ENCODE peak calls at places on chromosomes 3 and 15, in six cellular contexts. W is HepG2, Q is HCT116, S is K562, I is NT2/D1, E is H1. D is an unnamed sample.

GRCh38 chr3:192850501-192850981 is 67.1 kb downstream of the MB21D2 start:
- DNase-seq in Q (no peak), I (no peak), E (no peak), S (peak), W (peak), D (peak)

GRCh38 chr3:162391301-162391700 is 894.7 kb downstream of the OTOL1 start:
- DNase-seq in I (no peak), W (no peak), E (no peak), Q (no peak), S (no peak), D (no peak)

GRCh38 chr3:195877767-195878423 is 30.5 kb downstream of the TNK2 start:
- DNase-seq in W (no peak), Q (no peak), I (no peak), E (no peak), S (no peak), D (no peak)

GRCh38 chr3:110995461-110996226 is 76.0 kb upstream of the NECTIN3 start:
- DNase-seq in E (no peak), W (peak), S (no peak), I (no peak), Q (no peak), D (no peak)

GRCh38 chr3:10707089-10707983 is 108.7 kb upstream of the SLC6A11 start:
- DNase-seq in I (no peak), E (peak), S (no peak), Q (no peak), W (no peak), D (no peak)

GRCh38 chr3:54358327-54358726 is 236.0 kb downstream of the CACNA2D3 start:
- DNase-seq in W (no peak), I (no peak), E (no peak), Q (no peak), S (no peak), D (no peak)

GRCh38 chr3:40583691-40584090 is 58.9 kb downstream of the ZNF621 start:
- DNase-seq in Q (no peak), S (no peak), W (no peak), I (no peak), E (no peak), D (no peak)

GRCh38 chr3:181604267-181604666 is 107.5 kb upstream of the SOX2 start:
- DNase-seq in Q (no peak), E (no peak), W (no peak), S (no peak), I (no peak), D (no peak)

GRCh38 chr3:52461874-52462273 is 6.5 kb downstream of the NISCH start:
- DNase-seq in E (no peak), W (no peak), Q (no peak), S (no peak), I (no peak), D (no peak)

GRCh38 chr3:169278092-169278491 is 385.4 kb downstream of the MECOM start:
- DNase-seq in W (no peak), Q (no peak), I (no peak), S (no peak), E (no peak), D (no peak)

GRCh38 chr15:42854576-42854975 is 66.0 kb downstream of the TTBK2 start:
- DNase-seq in S (no peak), W (no peak), E (no peak), I (no peak), Q (no peak), D (no peak)
- TF ChIP-seq ZNF274 in S (no peak), W (no peak), E (no peak), I (no peak), Q (no peak), D (no peak)

DNA sequence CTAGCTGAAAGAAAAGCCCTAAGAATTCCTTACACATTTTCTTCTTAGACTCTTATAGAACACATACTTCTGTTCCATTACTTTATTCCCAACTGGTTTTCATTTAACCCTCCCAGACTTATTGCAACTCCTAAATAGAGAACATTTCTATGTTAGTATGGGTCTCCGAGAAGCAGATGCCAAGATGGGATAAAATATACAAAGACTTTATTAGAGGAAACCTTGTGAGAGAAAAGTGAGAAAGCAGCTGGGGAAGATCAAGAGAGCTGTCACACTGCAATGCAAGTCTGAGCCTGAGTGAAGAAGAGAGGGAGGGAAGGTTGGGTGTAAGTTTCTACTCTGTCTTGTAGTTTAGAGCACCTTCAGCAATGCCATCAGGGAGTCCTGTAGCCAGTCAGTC is 979.3 kb downstream of the IGSF11 start:
- DNase-seq in E (no peak), I (no peak), S (no peak), Q (no peak), W (no peak), D (no peak)
- TF ChIP-seq ZNF274 in E (no peak), I (no peak), S (no peak), Q (no peak), W (no peak), D (no peak)

GRCh38 chr3:119658994-119659393 is 1.4 kb downstream of the POPDC2 start:
- DNase-seq in W (no peak), E (no peak), S (no peak), Q (no peak), I (no peak), D (no peak)

GRCh38 chr3:119657887-119658702 is 2.3 kb downstream of the POPDC2 start:
- DNase-seq in I (no peak), Q (no peak), E (no peak), S (peak), W (no peak), D (no peak)

GRCh38 chr3:119652306-119653033 is 7.9 kb downstream of the POPDC2 start:
- DNase-seq in S (no peak), W (no peak), E (no peak), I (no peak), Q (no peak), D (no peak)

GRCh38 chr3:119649764-119650163 is 10.6 kb downstream of the POPDC2 start:
- DNase-seq in W (no peak), Q (no peak), E (no peak), I (no peak), S (no peak), D (no peak)

DNA sequence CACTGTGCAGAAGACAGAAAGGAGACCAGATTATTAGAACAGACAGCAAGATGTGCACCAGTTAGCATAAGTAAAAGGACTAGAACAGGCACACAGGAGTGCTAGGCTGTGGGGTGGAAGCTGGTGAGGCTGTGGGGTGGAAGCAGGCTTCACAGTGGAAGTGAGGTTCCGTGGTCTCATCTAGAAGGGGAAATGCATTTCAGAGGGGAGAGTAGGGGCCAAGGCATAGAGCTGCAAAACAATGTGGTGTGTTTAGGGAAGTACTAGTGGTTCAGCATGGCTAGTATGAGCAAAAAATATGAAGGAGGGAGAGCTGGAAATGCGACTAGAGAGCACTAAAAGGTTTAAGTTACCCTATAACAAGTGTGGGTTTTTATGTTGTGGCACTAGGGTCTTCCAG is 6.5 kb downstream of the POPDC2 start:
- DNase-seq in W (no peak), S (no peak), Q (no peak), E (no peak), I (no peak), D (no peak)
- TF ChIP-seq ZNF274 in W (no peak), S (no peak), Q (no peak), E (no peak), I (no peak), D (no peak)

GRCh38 chr3:112390783-112391641 is 58.1 kb downstream of the CD200 start:
- DNase-seq in I (peak), S (no peak), W (no peak), E (no peak), Q (no peak), D (no peak)
- TF ChIP-seq ZNF274 in I (no peak), S (no peak), W (no peak), E (no peak), Q (no peak), D (no peak)

DNA sequence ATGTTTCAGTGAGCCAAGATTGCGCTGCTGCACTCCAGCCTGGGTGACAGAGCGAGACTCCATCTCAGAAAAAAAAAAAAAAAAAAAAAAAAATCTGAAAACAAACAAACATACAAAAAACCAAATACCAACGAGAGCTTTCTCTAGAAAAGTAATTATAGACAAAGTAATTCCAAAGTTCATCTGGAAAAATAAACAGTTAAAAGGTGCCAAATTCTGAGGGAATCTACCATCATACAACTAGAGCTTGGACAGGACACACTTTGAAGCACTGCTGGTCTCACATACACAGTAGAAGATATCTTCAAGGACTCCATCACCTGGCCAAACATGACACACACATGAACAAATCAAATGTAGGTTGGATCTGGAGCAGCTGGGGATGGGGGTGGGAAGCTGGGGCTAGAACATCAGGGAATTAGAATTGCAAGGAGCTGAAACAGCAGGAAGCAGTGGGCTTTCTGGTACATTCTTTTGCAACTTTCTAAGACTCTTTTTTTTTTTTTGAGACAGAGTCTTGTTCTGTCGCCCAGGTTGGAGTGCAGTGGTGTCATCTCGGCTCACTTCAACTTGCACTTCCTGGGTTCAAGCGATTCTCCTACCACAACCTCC is 41.1 kb upstream of the CTSH start:
- DNase-seq in I (no peak), W (no peak), S (no peak), Q (no peak), E (no peak), D (no peak)
- TF ChIP-seq ZNF274 in I (no peak), W (no peak), S (no peak), Q (no peak), E (no peak), D (no peak)

GRCh38 chr3:123757281-123757940 is 126.7 kb downstream of the MYLK start:
- DNase-seq in E (peak), I (no peak), S (no peak), W (no peak), Q (no peak), D (peak)
- TF ChIP-seq ZNF274 in E (no peak), I (no peak), S (no peak), W (no peak), Q (no peak), D (no peak)

GRCh38 chr3:36956155-36956554 is 11.3 kb upstream of the TRANK1 start:
- DNase-seq in S (no peak), E (no peak), Q (no peak), W (no peak), I (no peak), D (no peak)

GRCh38 chr3:36957862-36958686 is 13.2 kb upstream of the TRANK1 start:
- DNase-seq in I (no peak), S (peak), Q (no peak), W (no peak), E (no peak), D (no peak)

GRCh38 chr3:36960502-36960901 is 15.6 kb upstream of the TRANK1 start:
- DNase-seq in Q (no peak), I (no peak), E (no peak), W (no peak), S (no peak), D (no peak)

GRCh38 chr3:36957072-36957471 is 12.2 kb upstream of the TRANK1 start:
- DNase-seq in W (no peak), E (peak), I (no peak), Q (no peak), S (peak), D (no peak)

DNA sequence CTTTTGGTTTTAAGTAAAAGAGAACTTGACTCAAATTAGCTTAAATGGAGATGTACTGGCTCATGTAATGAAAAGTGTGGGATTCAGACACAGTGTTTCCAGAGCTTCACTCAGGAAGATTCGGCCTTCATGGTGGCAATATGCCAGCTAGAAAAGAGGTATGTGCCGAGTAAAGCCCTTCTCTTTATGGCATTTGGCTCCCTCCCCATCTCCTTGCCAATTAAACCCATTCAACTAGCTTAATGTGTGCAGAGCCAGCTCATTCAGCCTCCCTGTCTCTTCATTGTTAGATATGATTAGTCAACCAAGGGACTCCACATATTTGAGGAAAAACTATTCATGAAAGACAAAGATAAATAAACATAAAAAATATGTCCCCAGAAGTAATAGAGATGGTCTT is 15.0 kb upstream of the TRANK1 start:
- DNase-seq in S (no peak), Q (no peak), E (no peak), I (no peak), W (no peak), D (no peak)
- TF ChIP-seq ZNF274 in S (no peak), Q (no peak), E (no peak), I (no peak), W (no peak), D (no peak)

GRCh38 chr3:126960604-126960995 is 22.3 kb upstream of the PLXNA1 start:
- DNase-seq in E (no peak), W (no peak), S (no peak), I (no peak), Q (no peak), D (no peak)

GRCh38 chr3:126959921-126960603 is 22.9 kb upstream of the PLXNA1 start:
- DNase-seq in S (no peak), E (no peak), I (peak), Q (no peak), W (peak), D (no peak)

GRCh38 chr3:126958638-126959085 is 24.3 kb upstream of the PLXNA1 start:
- DNase-seq in I (no peak), E (no peak), W (no peak), S (no peak), Q (no peak), D (no peak)

GRCh38 chr3:126957776-126958637 is 24.9 kb upstream of the PLXNA1 start:
- DNase-seq in S (no peak), I (no peak), E (no peak), W (no peak), Q (no peak), D (no peak)

DNA sequence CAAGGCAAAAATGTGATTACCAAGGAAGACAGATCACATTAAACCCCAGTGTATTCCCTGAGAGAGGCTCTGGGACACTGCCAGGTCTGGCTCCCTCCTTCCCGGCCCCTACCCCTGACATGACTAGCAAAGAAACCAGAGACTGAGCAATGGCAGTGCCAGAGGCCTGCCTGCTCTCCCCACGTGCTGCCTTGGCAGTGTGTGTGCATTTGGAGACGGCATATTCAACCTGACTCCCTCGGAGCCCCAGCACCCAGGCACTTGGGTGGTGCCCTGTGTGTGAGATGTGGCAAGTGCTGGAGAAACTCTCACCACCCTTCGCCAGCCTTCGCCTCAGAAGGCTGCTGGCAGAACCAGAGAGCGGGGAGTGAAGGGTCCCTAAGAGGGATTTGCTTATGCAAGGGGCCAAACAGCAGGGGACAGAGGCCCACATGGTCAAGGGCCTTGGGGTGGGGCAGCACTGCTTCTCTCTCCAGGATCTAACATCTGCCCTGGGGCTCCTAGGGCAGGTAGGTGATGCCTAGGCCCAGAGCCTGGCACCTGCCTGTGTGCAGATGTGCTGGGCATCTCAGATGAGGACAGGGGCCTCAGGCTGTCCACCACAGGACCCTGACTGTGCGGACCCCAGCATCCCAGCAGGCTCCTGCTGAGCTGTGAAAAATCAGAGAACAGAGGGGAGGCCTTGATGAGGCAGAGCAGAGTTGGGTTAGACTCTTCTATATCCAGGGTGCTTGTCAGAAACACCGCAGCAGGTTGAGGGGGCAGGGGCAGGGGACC is 23.6 kb upstream of the PLXNA1 start:
- DNase-seq in E (no peak), I (no peak), Q (no peak), S (no peak), W (no peak), D (no peak)
- TF ChIP-seq ZNF274 in E (no peak), I (no peak), Q (no peak), S (no peak), W (no peak), D (no peak)

DNA sequence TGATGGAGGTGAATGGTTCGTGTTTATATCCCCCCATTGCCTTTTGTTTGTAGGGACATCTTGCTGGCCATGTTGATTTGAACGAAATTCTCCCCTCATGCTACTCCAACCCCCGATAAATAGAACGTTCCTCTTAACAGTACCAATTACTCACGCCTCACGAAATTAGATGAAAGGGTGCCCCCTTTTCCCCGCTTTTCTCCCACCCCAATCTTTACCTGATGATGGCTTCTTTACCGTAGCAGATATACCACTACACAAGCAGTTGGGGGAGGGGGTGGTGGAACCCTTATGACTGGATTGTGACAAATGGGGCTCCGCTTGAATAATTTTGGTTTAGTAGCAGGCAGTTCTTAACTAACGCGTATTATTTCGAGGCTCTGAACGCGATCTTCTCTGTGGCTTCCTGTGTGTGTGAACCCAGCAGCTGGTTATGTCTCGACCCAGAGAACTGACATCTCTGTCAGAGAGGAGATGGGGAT is 1.1 kb downstream of the PIAS1 start:
- DNase-seq in E (no peak), Q (no peak), I (no peak), W (no peak), S (peak), D (peak)
- TF ChIP-seq ZNF274 in E (no peak), Q (no peak), I (no peak), W (no peak), S (no peak), D (no peak)

D was measured in GM12878.